ENCODE peak calls at places on chromosomes 4 and X, in nine cellular contexts. K, P, X, D, U, O, I, N and T are unnamed samples.

GRCh38 chr4:112279025-112279881 is 6.5 kb downstream of the TIFA start:
- DNase-seq in K (no peak), P (no peak), X (no peak), D (no peak), U (no peak), O (no peak), I (no peak), N (no peak), T (no peak)

GRCh38 chr4:102438396-102438795 is 62.8 kb upstream of the NFKB1 start:
- DNase-seq in K (peak; percentile 62), P (no peak), X (no peak), D (no peak), U (no peak), O (no peak), I (no peak), N (no peak), T (peak; percentile 17)

GRCh38 chrX:63761639-63762038 is 23.4 kb downstream of the ARHGEF9 start:
- DNase-seq in K (no peak), P (no peak), X (no peak), D (no peak), U (no peak), O (no peak), I (no peak), N (no peak), T (no peak)

GRCh38 chrX:147978931-147979330 is 2.2 kb upstream of the FMR1NB start:
- DNase-seq in K (no peak), P (no peak), X (no peak), D (no peak), U (no peak), O (no peak), I (no peak), N (no peak), T (no peak)

GRCh38 chr4:166012129-166013078 is 139.4 kb downstream of the TLL1 start:
- DNase-seq in K (no peak), P (no peak), X (no peak), D (no peak), U (no peak), O (no peak), I (no peak), N (no peak), T (no peak)

GRCh38 chr4:112664611-112665010 is 27.7 kb downstream of the LARP7 start:
- DNase-seq in K (no peak), P (no peak), X (no peak), D (no peak), U (no peak), O (no peak), I (no peak), N (no peak), T (no peak)

GRCh38 chrX:106608016-106608415 is 3.8 kb upstream of the RADX start:
- DNase-seq in K (no peak), P (no peak), X (no peak), D (no peak), U (no peak), O (no peak), I (peak; percentile 4), N (no peak), T (no peak)

GRCh38 chr4:185435466-185435865 is 9.7 kb upstream of the UFSP2 start:
- DNase-seq in K (no peak), P (no peak), X (no peak), D (no peak), U (no peak), O (no peak), I (no peak), N (no peak), T (no peak)

GRCh38 chr4:64584981-64585557 is 175.8 kb upstream of the TECRL start:
- DNase-seq in K (peak; percentile 47), P (no peak), X (no peak), D (no peak), U (no peak), O (no peak), I (peak; percentile 3), N (peak; percentile 29), T (peak; percentile 68)

GRCh38 chrX:55206152-55206941 is 13.8 kb upstream of the PAGE5 start:
- DNase-seq in K (no peak), P (no peak), X (no peak), D (no peak), U (no peak), O (no peak), I (no peak), N (no peak), T (no peak)

GRCh38 chrX:72243472-72243871 is 4.6 kb upstream of the ERCC6L start:
- DNase-seq in K (peak; percentile 31), P (no peak), X (no peak), D (no peak), U (no peak), O (no peak), I (no peak), N (no peak), T (peak; percentile 66)

GRCh38 chr4:189385098-189385497 is 555.6 kb upstream of the FRG1 start:
- DNase-seq in K (no peak), P (no peak), X (no peak), D (no peak), U (no peak), O (no peak), I (no peak), N (no peak), T (no peak)

GRCh38 chrX:1389993-1390285 is 2.0 kb downstream of the SLC25A6 start:
- DNase-seq in K (no peak), P (no peak), X (no peak), D (no peak), U (peak; percentile 16), O (no peak), I (no peak), N (no peak), T (no peak)
- H3K4me1 ChIP-seq in K (peaks cover 22% of the 10 kb centered on the region), P (peaks cover 73% of the 10 kb centered on the region), X (peaks cover 27% of the 10 kb centered on the region), D (peaks cover 10% of the 10 kb centered on the region), U (peaks cover 17% of the 10 kb centered on the region), O (peaks cover 5% of the 10 kb centered on the region), I (peaks cover 5% of the 10 kb centered on the region), N (peaks cover 3% of the 10 kb centered on the region), T (peaks cover 47% of the 10 kb centered on the region)

GRCh38 chr4:1200425-1201035 is 28.1 kb upstream of the SPON2 start:
- DNase-seq in K (peak; percentile 97), P (peak; percentile 67), X (no peak), D (peak; percentile 71), U (peak; percentile 64), O (peak; percentile 55), I (no peak), N (no peak), T (peak; percentile 90)

GRCh38 chr4:1198070-1198844 is 25.9 kb upstream of the SPON2 start:
- DNase-seq in K (peak; percentile 57), P (no peak), X (no peak), D (peak; percentile 29), U (peak; percentile 16), O (peak; percentile 22), I (no peak), N (no peak), T (no peak)

GRCh38 chr4:1201851-1202525 is 29.6 kb upstream of the SPON2 start:
- DNase-seq in K (peak; percentile 100), P (no peak), X (peak; percentile 49), D (peak; percentile 83), U (peak; percentile 68), O (peak; percentile 53), I (no peak), N (no peak), T (no peak)

GRCh38 chr4:1202526-1203378 is 30.4 kb upstream of the SPON2 start:
- DNase-seq in K (no peak), P (no peak), X (no peak), D (peak; percentile 8), U (peak; percentile 31), O (peak; percentile 17), I (no peak), N (no peak), T (no peak)

DNA sequence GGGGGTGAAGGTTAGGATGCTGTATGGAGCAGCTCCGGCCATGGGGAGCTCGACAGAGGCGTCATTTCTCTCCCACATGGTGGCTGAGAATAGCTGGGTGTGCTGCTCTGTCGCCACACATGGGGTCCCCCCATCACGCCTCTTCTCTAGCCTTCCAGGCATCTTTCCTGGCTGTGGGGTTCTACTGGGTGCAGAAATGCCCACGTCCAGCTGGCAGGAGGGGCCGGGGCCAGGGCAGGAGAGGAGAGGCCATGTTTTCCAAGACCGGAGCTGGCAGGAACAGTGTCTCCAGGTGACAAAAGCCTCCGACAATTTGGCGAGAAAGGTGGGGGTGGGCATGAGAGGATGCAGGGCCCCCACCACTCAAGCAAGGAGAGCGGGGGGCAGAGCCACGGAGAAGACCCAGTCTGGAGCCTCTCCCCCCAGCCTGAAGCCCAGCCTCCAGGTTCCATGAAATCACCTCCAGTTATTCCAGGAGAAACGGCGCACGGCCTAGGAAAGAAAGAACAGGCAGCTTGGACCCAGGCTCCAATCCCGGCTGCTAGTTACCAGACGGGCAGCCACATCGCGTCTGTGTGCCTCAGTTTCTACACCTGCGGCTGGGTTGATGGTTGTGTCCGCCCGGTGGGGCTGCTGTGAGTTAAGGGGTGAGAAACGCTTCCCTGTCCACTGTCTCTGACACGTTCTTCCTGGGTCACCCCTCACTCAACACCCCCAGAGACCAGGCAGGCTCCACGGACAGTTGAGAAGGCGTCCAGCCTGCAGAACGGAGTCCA is 27.4 kb upstream of the SPON2 start:
- DNase-seq in K (no peak), P (no peak), X (no peak), D (peak; percentile 7), U (peak; percentile 26), O (peak; percentile 19), I (no peak), N (no peak), T (no peak)
- H3K4me3 ChIP-seq in K (peak overlapping the region; percentile 82), P (peak overlapping the region; percentile 43), X (peak overlapping the region; percentile 35), D (peak overlapping the region; percentile 3), U (no peak overlapping the region), O (no peak overlapping the region), I (no peak overlapping the region), N (peak overlapping the region; percentile 4), T (peak overlapping the region; percentile 65)

GRCh38 chrX:125762954-125763353 is 403.1 kb downstream of the DCAF12L2 start:
- DNase-seq in K (no peak), P (no peak), X (no peak), D (no peak), U (no peak), O (no peak), I (no peak), N (no peak), T (no peak)

GRCh38 chrX:125769628-125770027 is 396.5 kb downstream of the DCAF12L2 start:
- DNase-seq in K (no peak), P (no peak), X (no peak), D (no peak), U (no peak), O (no peak), I (no peak), N (no peak), T (no peak)

GRCh38 chrX:125765347-125765746 is 400.7 kb downstream of the DCAF12L2 start:
- DNase-seq in K (no peak), P (no peak), X (no peak), D (no peak), U (no peak), O (no peak), I (no peak), N (no peak), T (no peak)
- H3K9me3 ChIP-seq in K (peaks cover 17% of the 10 kb centered on the region), P (peaks cover 17% of the 10 kb centered on the region), X (no peaks in the 10 kb centered on the region), D (no peaks in the 10 kb centered on the region), U (peaks cover 4% of the 10 kb centered on the region), O (no peaks in the 10 kb centered on the region), I (no peaks in the 10 kb centered on the region), N (no peaks in the 10 kb centered on the region), T (peaks cover 17% of the 10 kb centered on the region)

GRCh38 chr4:6275351-6275750 is 5.7 kb downstream of the WFS1 start:
- DNase-seq in K (no peak), P (no peak), X (no peak), D (no peak), U (no peak), O (no peak), I (no peak), N (no peak), T (no peak)
- H3K4me1 ChIP-seq in K (peaks cover 50% of the 10 kb centered on the region), P (peaks cover 100% of the 10 kb centered on the region), X (peaks cover 40% of the 10 kb centered on the region), D (peaks cover 57% of the 10 kb centered on the region), U (peaks cover 19% of the 10 kb centered on the region), O (peaks cover 6% of the 10 kb centered on the region), I (peaks cover 43% of the 10 kb centered on the region), N (peaks cover 7% of the 10 kb centered on the region), T (peaks cover 46% of the 10 kb centered on the region)